ENCODE peak calls at places on chromosomes 4 and X, in five cellular contexts. N, U, J, I and P are unnamed samples.

GRCh38 chr4:166366012-166366411 is 493.0 kb downstream of the TLL1 start:
- DNase-seq in N (no peak), U (no peak), J (no peak), I (no peak), P (no peak)

GRCh38 chr4:48635310-48635709 is 144.8 kb downstream of the FRYL start:
- DNase-seq in N (no peak), U (no peak), J (peak; percentile 1), I (no peak), P (no peak)

GRCh38 chr4:46886711-46887110 is 22.3 kb downstream of the COX7B2 start:
- DNase-seq in N (no peak), U (no peak), J (peak; percentile 11), I (no peak), P (no peak)

GRCh38 chr4:34105311-34105710 is 2139.0 kb downstream of the ARAP2 start:
- DNase-seq in N (no peak), U (no peak), J (no peak), I (no peak), P (no peak)

GRCh38 chr4:87965501-87965975 is 10.0 kb upstream of the SPP1 start:
- DNase-seq in N (no peak), U (no peak), J (no peak), I (no peak), P (no peak)

GRCh38 chrX:154607370-154607769 is 11.7 kb downstream of the CTAG1B start:
- DNase-seq in N (no peak), U (no peak), J (no peak), I (no peak), P (no peak)

GRCh38 chr4:48898733-48899431 is 7.7 kb downstream of the OCIAD2 start:
- DNase-seq in N (no peak), U (no peak), J (no peak), I (no peak), P (no peak)

GRCh38 chr4:101050088-101050835 is 297.1 kb downstream of the PPP3CA start:
- DNase-seq in N (no peak), U (no peak), J (no peak), I (no peak), P (no peak)

GRCh38 chr4:40587826-40588225 is 41.8 kb downstream of the RBM47 start:
- DNase-seq in N (no peak), U (no peak), J (no peak), I (no peak), P (no peak)

GRCh38 chr4:128347175-128347868 is 59.7 kb upstream of the PGRMC2 start:
- DNase-seq in N (no peak), U (no peak), J (peak; percentile 60), I (no peak), P (no peak)

GRCh38 chr4:167587361-167587760 is 353.1 kb upstream of the SPOCK3 start:
- DNase-seq in N (no peak), U (no peak), J (peak; percentile 36), I (no peak), P (no peak)

GRCh38 chr4:25913851-25914669 is at the start of gene SMIM20:
- DNase-seq in N (peak; percentile 97), U (peak; percentile 61), J (peak; percentile 92), I (peak; percentile 94), P (peak; percentile 94)

GRCh38 chr4:25914670-25915358 is 794 bp downstream of the SMIM20 start:
- DNase-seq in N (peak; percentile 28), U (no peak), J (no peak), I (no peak), P (no peak)

GRCh38 chr4:25913056-25913850 is 767 bp upstream of the SMIM20 start:
- DNase-seq in N (peak; percentile 52), U (no peak), J (no peak), I (peak; percentile 67), P (peak; percentile 64)

GRCh38 chr4:25916870-25917269 is 2.9 kb downstream of the SMIM20 start:
- DNase-seq in N (no peak), U (no peak), J (no peak), I (no peak), P (no peak)

GRCh38 chr4:25915359-25915716 is 1.3 kb downstream of the SMIM20 start:
- DNase-seq in N (no peak), U (no peak), J (no peak), I (no peak), P (peak; percentile 49)
- TF ChIP-seq EP300 in N (no peak), U (no peak), J (no peak), I (no peak), P (no peak)

GRCh38 chr4:6732441-6733357 is 16.7 kb downstream of the BLOC1S4 start:
- DNase-seq in N (peak; percentile 6), U (no peak), J (peak; percentile 89), I (peak; percentile 68), P (peak; percentile 73)
- TF ChIP-seq EP300 in N (no peak), U (no peak), J (peak; percentile 15), I (no peak), P (no peak)

DNA sequence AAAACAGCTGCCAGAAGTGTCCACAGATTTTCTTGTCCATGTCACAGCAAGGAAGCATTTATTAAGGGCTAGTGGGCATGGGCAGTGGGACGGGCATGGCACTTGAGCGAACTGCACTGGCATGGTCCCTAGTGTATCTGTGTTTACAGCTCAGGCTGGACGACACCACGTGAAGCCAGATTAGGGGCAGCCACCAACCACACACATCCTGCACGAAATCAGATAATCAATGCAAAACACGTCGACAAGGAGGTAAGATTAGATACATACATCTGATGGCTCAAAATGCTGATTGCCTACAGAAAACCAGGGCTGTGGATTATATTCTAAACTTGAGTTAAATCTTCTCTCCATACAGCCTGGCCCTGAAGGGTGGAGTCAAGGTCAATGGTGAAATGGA is 103.8 kb upstream of the ATP6AP2 start:
- DNase-seq in N (no peak), U (no peak), J (no peak), I (no peak), P (no peak)
- TF ChIP-seq EP300 in N (no peak), U (no peak), J (no peak), I (no peak), P (no peak)

GRCh38 chrX:39990388-39990787 is 107.4 kb downstream of the BCOR start:
- DNase-seq in N (no peak), U (no peak), J (no peak), I (no peak), P (no peak)
- TF ChIP-seq EP300 in N (no peak), U (no peak), J (no peak), I (no peak), P (no peak)

DNA sequence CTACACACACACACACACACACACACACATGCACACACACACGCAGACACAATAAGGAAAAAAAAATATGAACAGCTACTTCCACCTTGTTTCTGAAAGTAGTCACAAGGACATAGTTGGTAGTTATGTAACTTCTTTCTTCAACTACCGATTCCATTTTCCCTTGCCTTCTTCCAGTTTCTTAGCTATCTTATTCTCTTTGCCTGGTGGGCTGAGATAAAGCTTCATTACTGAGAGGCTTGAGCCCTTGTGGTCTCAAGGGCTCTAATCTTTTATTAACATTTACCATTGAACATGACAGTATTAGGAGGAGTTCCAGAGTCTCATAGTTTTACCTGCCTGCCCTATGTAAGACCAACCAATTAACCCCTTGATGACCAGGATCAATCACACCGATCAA is 8.9 kb upstream of the SMIM10 start:
- DNase-seq in N (no peak), U (no peak), J (no peak), I (no peak), P (no peak)
- TF ChIP-seq EP300 in N (no peak), U (no peak), J (no peak), I (no peak), P (no peak)

DNA sequence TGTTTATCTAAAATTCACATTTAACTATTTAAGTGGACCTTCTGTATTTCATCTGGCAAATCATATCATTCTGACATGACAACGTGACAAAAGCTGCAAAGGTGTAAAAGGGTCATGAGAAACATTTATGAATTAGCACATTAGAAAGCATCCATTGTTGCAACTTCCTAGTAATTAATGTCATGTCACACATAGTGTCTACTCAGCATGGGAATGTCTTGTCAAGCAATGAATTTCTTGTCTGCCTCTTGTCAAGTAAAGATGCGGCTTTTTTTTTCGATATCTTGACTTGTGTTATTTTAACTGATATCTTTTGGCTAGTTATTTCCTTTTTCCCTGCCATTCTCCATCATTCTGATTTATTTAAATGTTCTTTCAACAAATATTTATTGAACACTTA is 463.5 kb upstream of the CXorf51B start:
- DNase-seq in N (no peak), U (no peak), J (no peak), I (no peak), P (no peak)
- TF ChIP-seq EP300 in N (no peak), U (no peak), J (no peak), I (no peak), P (no peak)

DNA sequence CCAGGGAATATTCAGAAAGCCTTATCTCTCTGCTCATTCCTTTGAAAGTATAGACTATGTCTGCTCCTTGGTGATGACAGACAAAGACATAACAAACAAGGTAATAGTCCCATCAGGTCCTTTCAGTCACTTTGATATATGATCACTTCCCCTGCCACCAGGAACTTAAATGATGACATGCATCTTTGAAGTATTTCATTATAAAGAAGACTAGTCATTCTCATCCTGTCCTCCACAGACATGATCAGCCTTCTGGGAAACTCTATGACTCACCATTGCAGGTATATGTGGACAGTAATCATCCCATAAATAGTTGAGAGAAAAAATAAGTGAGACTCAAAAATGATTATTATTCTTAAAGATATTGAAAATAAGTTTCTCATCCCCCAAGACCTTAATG is 117.5 kb upstream of the VCX2 start:
- DNase-seq in N (no peak), U (no peak), J (no peak), I (no peak), P (no peak)
- TF ChIP-seq EP300 in N (no peak), U (no peak), J (no peak), I (no peak), P (no peak)

GRCh38 chr4:76153356-76153755 is 5.2 kb upstream of the NUP54 start:
- DNase-seq in N (no peak), U (no peak), J (no peak), I (no peak), P (no peak)

GRCh38 chr4:76147454-76148141 is 599 bp downstream of the NUP54 start:
- DNase-seq in N (peak; percentile 84), U (peak; percentile 85), J (peak; percentile 80), I (peak; percentile 60), P (no peak)

GRCh38 chr4:76144546-76144945 is 3.7 kb downstream of the NUP54 start:
- DNase-seq in N (no peak), U (no peak), J (no peak), I (no peak), P (no peak)

GRCh38 chr4:76148142-76148849 is at the start of gene NUP54:
- DNase-seq in N (peak; percentile 93), U (peak; percentile 89), J (peak; percentile 94), I (peak; percentile 96), P (peak; percentile 95)
- TF ChIP-seq EP300 in N (peak; percentile 19), U (peak; percentile 36), J (no peak), I (no peak), P (no peak)